ENCODE peak calls at places on chromosomes 3 and 15, in seven cellular contexts. E, Z, S, T, J, D and W are unnamed samples.

GRCh38 chr15:93088981-93089854 is at the start of gene RGMA:
- DNase-seq in E (no peak), Z (no peak), S (no peak), T (peak), J (no peak), D (no peak), W (no peak)

GRCh38 chr3:128550471-128551126 is 57.6 kb upstream of the GATA2 start:
- DNase-seq in E (no peak), Z (no peak), S (no peak), T (no peak), J (no peak), D (no peak), W (no peak)

GRCh38 chr3:55486101-55486856 is 827 bp downstream of the WNT5A start:
- DNase-seq in E (no peak), Z (no peak), S (no peak), T (peak), J (peak), D (peak), W (no peak)

GRCh38 chr15:73781038-73781925 is 28.1 kb upstream of the INSYN1 start:
- DNase-seq in E (no peak), Z (no peak), S (no peak), T (peak), J (no peak), D (no peak), W (no peak)

GRCh38 chr15:73748731-73749130 is 4.4 kb downstream of the INSYN1 start:
- DNase-seq in E (no peak), Z (no peak), S (no peak), T (no peak), J (no peak), D (no peak), W (no peak)

GRCh38 chr15:85564686-85565085 is 184.3 kb downstream of the AKAP13 start:
- DNase-seq in E (no peak), Z (no peak), S (no peak), T (no peak), J (no peak), D (no peak), W (no peak)

GRCh38 chr3:55309336-55309735 is 177.8 kb downstream of the WNT5A start:
- DNase-seq in E (no peak), Z (no peak), S (no peak), T (no peak), J (no peak), D (no peak), W (no peak)

GRCh38 chr3:197501879-197502620 is 53.7 kb downstream of the BDH1 start:
- DNase-seq in E (no peak), Z (no peak), S (no peak), T (peak), J (no peak), D (no peak), W (no peak)

GRCh38 chr15:75801859-75802593 is 41.2 kb upstream of the UBE2Q2 start:
- DNase-seq in E (peak), Z (no peak), S (peak), T (peak), J (peak), D (peak), W (no peak)